ENCODE peak calls at places on chromosomes 3 and 15, in eight cellular contexts. C is bronchial epithelial cell, M is lung, J is body of pancreas, P is lower leg skin, L is fibroblast of pulmonary artery, S is NB4, X is left lung. O is an unnamed sample.

GRCh38 chr15:75661041-75661778 is 13.5 kb downstream of the SNX33 start:
- DNase-seq in P (peak; percentile 98), X (peak; percentile 94), C (peak; percentile 90), J (peak; percentile 53), S (peak; percentile 35), M (peak; percentile 90), L (peak; percentile 93), O (peak; percentile 99)

GRCh38 chr15:73165435-73165834 is 113.2 kb downstream of the NEO1 start:
- DNase-seq in J (no peak), P (no peak), L (no peak), X (no peak), M (no peak), C (no peak), S (no peak), O (no peak)

GRCh38 chr15:79849789-79850188 is 47.0 kb downstream of the MTHFS start:
- DNase-seq in P (no peak), L (peak; percentile 69), M (no peak), J (no peak), X (no peak), C (peak; percentile 22), S (peak; percentile 54), O (peak; percentile 48)

GRCh38 chr15:67863442-67863987 is 23.7 kb upstream of the RNU6-1 start:
- DNase-seq in S (peak; percentile 87), C (peak; percentile 32), P (peak; percentile 94), L (peak; percentile 79), X (peak; percentile 97), M (peak; percentile 84), J (peak; percentile 75), O (peak; percentile 63)

GRCh38 chr15:77025471-77025901 is 30.6 kb downstream of the PSTPIP1 start:
- DNase-seq in C (no peak), P (peak; percentile 65), M (no peak), J (peak; percentile 9), L (no peak), S (no peak), X (peak; percentile 45), O (no peak)

GRCh38 chr3:8627949-8628348 is 16.6 kb downstream of the SSUH2 start:
- DNase-seq in S (no peak), X (no peak), C (no peak), M (no peak), L (no peak), P (no peak), J (no peak), O (no peak)

GRCh38 chr3:156148345-156148945 is 28.1 kb downstream of the KCNAB1 start:
- DNase-seq in M (no peak), P (no peak), C (no peak), J (no peak), X (no peak), S (no peak), L (no peak), O (no peak)

GRCh38 chr3:190064112-190064511 is 56.6 kb downstream of the P3H2 start:
- DNase-seq in L (peak; percentile 86), S (no peak), J (no peak), C (peak; percentile 97), P (no peak), X (no peak), M (peak; percentile 49), O (peak; percentile 92)

GRCh38 chr3:129445472-129445871 is 5.4 kb downstream of the IFT122 start:
- DNase-seq in X (no peak), S (no peak), J (no peak), P (no peak), C (no peak), L (no peak), M (no peak), O (no peak)

GRCh38 chr3:193016437-193016887 is 98.8 kb upstream of the MB21D2 start:
- DNase-seq in M (no peak), L (peak; percentile 46), X (no peak), P (no peak), S (no peak), J (peak; percentile 18), C (peak; percentile 40), O (peak; percentile 39)

GRCh38 chr3:115651599-115651998 is 28.3 kb downstream of the GAP43 start:
- DNase-seq in X (no peak), M (no peak), J (no peak), P (no peak), S (no peak), C (no peak), L (no peak), O (no peak)

DNA sequence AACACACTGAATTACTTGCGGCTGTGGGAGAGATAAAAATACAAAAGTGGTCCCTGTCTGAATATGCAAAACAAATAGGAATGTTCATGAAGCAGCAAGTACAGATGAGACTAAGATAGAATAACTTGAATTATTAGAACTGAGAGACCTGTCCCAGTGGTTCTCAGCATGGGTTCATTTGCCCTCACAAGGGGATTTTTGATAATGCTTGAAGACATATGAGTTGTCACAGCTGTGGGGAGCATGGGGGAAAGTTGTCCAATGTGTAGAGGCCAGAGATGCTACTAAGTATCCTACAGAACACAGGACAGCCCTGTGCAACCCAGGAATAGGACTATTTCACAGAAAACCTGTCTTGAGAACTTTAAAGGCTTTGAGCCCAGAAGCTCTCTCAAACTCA is 22.4 kb downstream of the PPM1L start:
- DNase-seq in L (no peak), X (no peak), C (no peak), P (no peak), S (no peak), M (no peak), J (no peak), O (no peak)
- TF ChIP-seq CTCF in L (no peak), X (no peak), C (no peak), P (no peak), S (no peak), M (no peak), J (no peak), O (no peak)

GRCh38 chr3:62238431-62238830 is 134.9 kb downstream of the FEZF2 start:
- DNase-seq in L (no peak), X (no peak), S (no peak), M (no peak), P (no peak), C (no peak), J (no peak), O (no peak)

GRCh38 chr3:62241279-62241678 is 132.1 kb downstream of the FEZF2 start:
- DNase-seq in C (no peak), S (no peak), X (no peak), L (no peak), P (no peak), J (no peak), M (no peak), O (no peak)

GRCh38 chr3:62246094-62246493 is 127.3 kb downstream of the FEZF2 start:
- DNase-seq in X (no peak), P (no peak), C (peak; percentile 82), J (no peak), S (no peak), L (no peak), M (no peak), O (peak; percentile 76)

GRCh38 chr3:62246985-62247384 is 126.4 kb downstream of the FEZF2 start:
- DNase-seq in S (no peak), C (no peak), P (no peak), M (no peak), X (no peak), L (no peak), J (no peak), O (no peak)

GRCh38 chr3:62242846-62243245 is 130.5 kb downstream of the FEZF2 start:
- DNase-seq in P (no peak), S (no peak), M (no peak), L (no peak), C (no peak), X (no peak), J (no peak), O (no peak)
- H3K4me3 ChIP-seq in P (no peak overlapping the region), S (no peak overlapping the region), M (no peak overlapping the region), L (no peak overlapping the region), C (no peak overlapping the region), X (no peak overlapping the region), J (no peak overlapping the region), O (no peak overlapping the region)

DNA sequence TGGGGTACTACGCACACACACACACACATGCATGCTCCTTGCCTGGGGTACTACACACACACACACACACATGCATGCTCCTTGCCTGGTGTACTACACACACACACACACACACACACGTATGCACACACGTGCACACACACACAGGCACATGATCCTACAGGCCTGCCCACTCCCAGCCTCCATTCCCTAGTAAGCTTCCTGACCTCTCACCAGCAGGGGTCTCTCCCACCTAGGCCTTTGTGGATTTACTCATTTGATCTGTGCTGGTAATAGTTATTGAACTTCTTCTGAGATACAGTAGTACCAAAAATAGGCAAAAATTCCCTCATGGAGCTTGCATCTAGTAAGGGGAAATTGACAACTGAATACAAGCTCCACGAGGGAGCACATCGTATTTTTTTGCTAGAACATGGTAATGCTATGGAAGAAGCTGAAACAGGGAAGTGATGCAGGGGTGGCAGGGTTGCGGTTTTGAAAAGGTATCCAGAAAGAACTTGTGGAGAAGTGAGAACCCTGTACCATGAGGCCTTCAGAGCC is 19.1 kb downstream of the TTC21A start:
- DNase-seq in J (peak; percentile 66), P (no peak), C (peak; percentile 40), S (peak; percentile 59), X (no peak), L (peak; percentile 78), M (no peak), O (peak; percentile 50)
- TF ChIP-seq CTCF in J (peak; percentile 42), P (no peak), C (peak; percentile 46), S (peak; percentile 52), X (peak; percentile 48), L (peak; percentile 80), M (peak; percentile 39), O (peak; percentile 56)

GRCh38 chr3:149245738-149246451 is 24.3 kb upstream of the CP start:
- DNase-seq in P (no peak), S (peak; percentile 68), L (peak; percentile 56), C (peak; percentile 92), M (no peak), X (no peak), J (no peak), O (peak; percentile 93)
- H3K4me3 ChIP-seq in P (no peak overlapping the region), S (peak overlapping the region; percentile 48), L (no peak overlapping the region), C (no peak overlapping the region), M (no peak overlapping the region), X (no peak overlapping the region), J (no peak overlapping the region), O (no peak overlapping the region)

GRCh38 chr3:138328341-138328740 is 1.3 kb downstream of the NME9 start:
- DNase-seq in M (no peak), P (no peak), L (peak; percentile 47), X (no peak), J (no peak), S (peak; percentile 57), C (no peak), O (no peak)
- TF ChIP-seq CTCF in M (no peak), P (no peak), L (peak; percentile 28), X (no peak), J (no peak), S (peak; percentile 17), C (no peak), O (no peak)

DNA sequence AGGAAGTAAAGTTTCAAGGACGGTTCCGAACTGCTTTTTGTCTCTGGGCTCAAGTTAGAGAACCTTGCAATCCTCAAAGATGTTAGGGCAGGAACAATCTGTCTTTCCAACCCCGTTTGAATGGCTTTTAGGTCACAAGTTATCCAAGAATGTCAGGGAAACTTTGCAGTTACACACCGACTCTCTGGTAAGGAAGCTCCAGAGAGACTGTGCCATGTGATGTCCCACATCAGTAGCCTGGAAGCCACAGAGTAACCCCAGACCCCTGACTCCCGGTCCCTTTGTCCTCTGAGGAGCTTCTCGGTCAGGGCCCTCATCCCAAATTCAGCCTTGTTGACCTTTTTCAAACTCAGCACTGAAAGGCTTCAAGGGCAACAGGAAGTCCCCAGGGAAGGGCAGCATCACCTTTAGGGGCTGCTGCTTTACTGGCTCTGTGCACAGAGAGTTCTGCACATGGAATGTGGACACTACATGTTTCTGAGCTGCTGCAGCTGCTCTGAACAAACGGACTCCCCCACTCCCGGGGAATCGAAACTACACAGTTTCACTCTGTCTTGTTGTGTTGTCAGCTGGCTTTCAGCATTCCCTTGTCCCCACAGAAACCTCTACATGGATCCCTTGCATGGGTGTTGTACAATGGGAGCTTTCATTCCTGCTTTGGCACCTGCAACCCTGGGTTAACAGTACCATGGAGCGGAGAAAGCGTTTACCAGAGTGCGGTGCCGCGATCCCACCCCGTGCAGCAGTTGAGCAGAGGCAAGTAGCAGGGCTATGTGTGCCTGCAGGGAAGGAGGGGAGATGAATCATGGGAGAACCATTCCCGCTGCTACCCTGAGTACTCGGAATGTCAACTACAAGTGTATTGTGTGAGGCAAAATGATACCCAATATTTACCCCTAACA is 408.2 kb upstream of the THBS1 start:
- DNase-seq in S (no peak), L (peak; percentile 76), J (peak; percentile 19), X (no peak), P (no peak), C (peak; percentile 34), M (no peak), O (peak; percentile 85)
- H3K4me3 ChIP-seq in S (no peak overlapping the region), L (no peak overlapping the region), J (no peak overlapping the region), X (no peak overlapping the region), P (no peak overlapping the region), C (no peak overlapping the region), M (no peak overlapping the region), O (no peak overlapping the region)

O was measured in epithelial cell of esophagus.